ENCODE peak calls at places on chromosomes 6 and 20, in nine cellular contexts. M, G, R, T, A, Y, W, F and K are unnamed samples.

GRCh38 chr20:36306557-36307411 is 645 bp downstream of the DLGAP4 start:
- DNase-seq in R (no peak), M (no peak), A (no peak), T (no peak), F (no peak), W (no peak), Y (no peak), G (no peak), K (no peak)

GRCh38 chr6:19297880-19298279 is 539.3 kb upstream of the ID4 start:
- DNase-seq in Y (peak), T (no peak), W (no peak), M (no peak), F (peak), R (no peak), G (no peak), A (no peak), K (no peak)

GRCh38 chr6:35425284-35425683 is 26.9 kb upstream of the FANCE start:
- DNase-seq in R (no peak), W (peak), M (no peak), F (no peak), G (peak), A (no peak), T (no peak), Y (peak), K (peak)

GRCh38 chr6:142784344-142784743 is 160.6 kb downstream of the HIVEP2 start:
- DNase-seq in G (no peak), T (no peak), W (no peak), A (no peak), Y (peak), F (no peak), R (no peak), M (no peak), K (no peak)

GRCh38 chr6:41406821-41407787 is 71.7 kb downstream of the NCR2 start:
- DNase-seq in Y (peak), R (no peak), W (no peak), G (no peak), T (no peak), M (no peak), F (no peak), A (no peak), K (no peak)

GRCh38 chr6:169848946-169849345 is 97.5 kb downstream of the ERMARD start:
- DNase-seq in R (no peak), Y (no peak), T (peak), F (no peak), W (no peak), A (no peak), G (no peak), M (no peak), K (no peak)

GRCh38 chr20:25364879-25365699 is 25.5 kb downstream of the ABHD12 start:
- DNase-seq in A (no peak), M (no peak), W (no peak), G (no peak), T (no peak), R (no peak), Y (no peak), F (no peak), K (no peak)

GRCh38 chr20:8212286-8212685 is 80.2 kb downstream of the PLCB1 start:
- DNase-seq in A (no peak), R (no peak), W (no peak), T (no peak), M (no peak), Y (no peak), F (no peak), G (peak), K (no peak)

GRCh38 chr20:11917663-11918062 is at the start of gene BTBD3:
- DNase-seq in R (no peak), A (no peak), M (peak), T (no peak), F (peak), Y (peak), G (peak), W (peak), K (peak)